ENCODE peak calls at places on chromosome 9, in ten cellular contexts. One of them, this sample, is unnamed.

GRCh38 chr9:92504881-92505280 is 22.6 kb upstream of the ASPN start:
- DNase-seq in foreskin fibroblast: peak; percentile 36
- DNase-seq in astrocyte of the hippocampus: peak; percentile 56
- DNase-seq in globus pallidus: no peak
- DNase-seq in H54: no peak
- DNase-seq in AG08395: no peak
- DNase-seq in LHCN-M2: peak; percentile 18
- DNase-seq in posterior cingulate gyrus: no peak
- DNase-seq in left colon: no peak
- DNase-seq in T47D: no peak
- DNase-seq in this sample: no peak

GRCh38 chr9:3908731-3909130 is 382.9 kb upstream of the RFX3 start:
- DNase-seq in foreskin fibroblast: peak; percentile 52
- DNase-seq in astrocyte of the hippocampus: no peak
- DNase-seq in globus pallidus: peak; percentile 22
- DNase-seq in H54: no peak
- DNase-seq in AG08395: no peak
- DNase-seq in LHCN-M2: no peak
- DNase-seq in posterior cingulate gyrus: no peak
- DNase-seq in left colon: no peak
- DNase-seq in T47D: no peak
- DNase-seq in this sample: no peak

GRCh38 chr9:109817146-109817845 is 37.3 kb downstream of the PALM2AKAP2 start:
- DNase-seq in foreskin fibroblast: peak; percentile 81
- DNase-seq in astrocyte of the hippocampus: peak; percentile 85
- DNase-seq in globus pallidus: peak; percentile 51
- DNase-seq in H54: peak; percentile 61
- DNase-seq in AG08395: peak; percentile 55
- DNase-seq in LHCN-M2: peak; percentile 60
- DNase-seq in posterior cingulate gyrus: no peak
- DNase-seq in left colon: no peak
- DNase-seq in T47D: no peak
- DNase-seq in this sample: no peak

GRCh38 chr9:71285191-71285656 is 163.8 kb upstream of the TRPM3 start:
- DNase-seq in foreskin fibroblast: peak; percentile 79
- DNase-seq in astrocyte of the hippocampus: peak; percentile 82
- DNase-seq in globus pallidus: peak; percentile 74
- DNase-seq in H54: peak; percentile 14
- DNase-seq in AG08395: peak; percentile 48
- DNase-seq in LHCN-M2: peak; percentile 53
- DNase-seq in posterior cingulate gyrus: peak; percentile 43
- DNase-seq in left colon: no peak
- DNase-seq in T47D: peak; percentile 74
- DNase-seq in this sample: no peak

GRCh38 chr9:113343732-113344231 is 3.7 kb upstream of the WDR31 start:
- DNase-seq in foreskin fibroblast: peak; percentile 67
- DNase-seq in astrocyte of the hippocampus: peak; percentile 73
- DNase-seq in globus pallidus: peak; percentile 95
- DNase-seq in H54: no peak
- DNase-seq in AG08395: peak; percentile 11
- DNase-seq in LHCN-M2: peak; percentile 54
- DNase-seq in posterior cingulate gyrus: peak; percentile 82
- DNase-seq in left colon: peak; percentile 93
- DNase-seq in T47D: peak; percentile 70
- DNase-seq in this sample: no peak

GRCh38 chr9:122234022-122234748 is 5.4 kb upstream of the LHX6 start:
- DNase-seq in foreskin fibroblast: no peak
- DNase-seq in astrocyte of the hippocampus: no peak
- DNase-seq in globus pallidus: no peak
- DNase-seq in H54: no peak
- DNase-seq in AG08395: no peak
- DNase-seq in LHCN-M2: no peak
- DNase-seq in posterior cingulate gyrus: no peak
- DNase-seq in left colon: no peak
- DNase-seq in T47D: no peak
- DNase-seq in this sample: no peak

GRCh38 chr9:36728651-36729520 is 156.2 kb downstream of the MELK start:
- DNase-seq in foreskin fibroblast: peak; percentile 76
- DNase-seq in astrocyte of the hippocampus: peak; percentile 89
- DNase-seq in globus pallidus: peak; percentile 20
- DNase-seq in H54: peak; percentile 26
- DNase-seq in AG08395: peak; percentile 61
- DNase-seq in LHCN-M2: peak; percentile 63
- DNase-seq in posterior cingulate gyrus: peak; percentile 65
- DNase-seq in left colon: peak; percentile 48
- DNase-seq in T47D: peak; percentile 69
- DNase-seq in this sample: peak; percentile 52

GRCh38 chr9:6433405-6433804 is 20.4 kb downstream of the UHRF2 start:
- DNase-seq in foreskin fibroblast: peak; percentile 57
- DNase-seq in astrocyte of the hippocampus: peak; percentile 29
- DNase-seq in globus pallidus: no peak
- DNase-seq in H54: no peak
- DNase-seq in AG08395: no peak
- DNase-seq in LHCN-M2: no peak
- DNase-seq in posterior cingulate gyrus: no peak
- DNase-seq in left colon: no peak
- DNase-seq in T47D: no peak
- DNase-seq in this sample: no peak

GRCh38 chr9:18122156-18122555 is 351.8 kb upstream of the ADAMTSL1 start:
- DNase-seq in foreskin fibroblast: peak; percentile 6
- DNase-seq in astrocyte of the hippocampus: no peak
- DNase-seq in globus pallidus: no peak
- DNase-seq in H54: no peak
- DNase-seq in AG08395: no peak
- DNase-seq in LHCN-M2: peak; percentile 81
- DNase-seq in posterior cingulate gyrus: no peak
- DNase-seq in left colon: no peak
- DNase-seq in T47D: no peak
- DNase-seq in this sample: no peak

GRCh38 chr9:69971643-69972449 is 71.8 kb upstream of the MAMDC2 start:
- DNase-seq in foreskin fibroblast: peak; percentile 87
- DNase-seq in astrocyte of the hippocampus: peak; percentile 86
- DNase-seq in globus pallidus: peak; percentile 42
- DNase-seq in H54: peak; percentile 50
- DNase-seq in AG08395: peak; percentile 73
- DNase-seq in LHCN-M2: peak; percentile 70
- DNase-seq in posterior cingulate gyrus: peak; percentile 70
- DNase-seq in left colon: peak; percentile 46
- DNase-seq in T47D: peak; percentile 58
- DNase-seq in this sample: no peak

GRCh38 chr9:77598510-77598909 is 49.6 kb downstream of the GNA14 start:
- DNase-seq in foreskin fibroblast: peak; percentile 63
- DNase-seq in astrocyte of the hippocampus: peak; percentile 49
- DNase-seq in globus pallidus: peak; percentile 42
- DNase-seq in H54: no peak
- DNase-seq in AG08395: peak; percentile 15
- DNase-seq in LHCN-M2: peak; percentile 90
- DNase-seq in posterior cingulate gyrus: no peak
- DNase-seq in left colon: no peak
- DNase-seq in T47D: no peak
- DNase-seq in this sample: no peak

GRCh38 chr9:14677396-14677795 is 15.8 kb downstream of the ZDHHC21 start:
- DNase-seq in foreskin fibroblast: no peak
- DNase-seq in astrocyte of the hippocampus: no peak
- DNase-seq in globus pallidus: no peak
- DNase-seq in H54: no peak
- DNase-seq in AG08395: no peak
- DNase-seq in LHCN-M2: no peak
- DNase-seq in posterior cingulate gyrus: no peak
- DNase-seq in left colon: no peak
- DNase-seq in T47D: peak; percentile 13
- DNase-seq in this sample: no peak

GRCh38 chr9:115972362-115972761 is 181.2 kb upstream of the PAPPA start:
- DNase-seq in foreskin fibroblast: peak; percentile 44
- DNase-seq in astrocyte of the hippocampus: no peak
- DNase-seq in globus pallidus: no peak
- DNase-seq in H54: no peak
- DNase-seq in AG08395: no peak
- DNase-seq in LHCN-M2: no peak
- DNase-seq in posterior cingulate gyrus: no peak
- DNase-seq in left colon: no peak
- DNase-seq in T47D: no peak
- DNase-seq in this sample: no peak

GRCh38 chr9:131516274-131516565 is 13.5 kb downstream of the POMT1 start:
- DNase-seq in foreskin fibroblast: no peak
- DNase-seq in astrocyte of the hippocampus: no peak
- DNase-seq in globus pallidus: no peak
- DNase-seq in H54: no peak
- DNase-seq in AG08395: no peak
- DNase-seq in LHCN-M2: no peak
- DNase-seq in posterior cingulate gyrus: no peak
- DNase-seq in left colon: no peak
- DNase-seq in T47D: no peak
- DNase-seq in this sample: no peak

GRCh38 chr9:124231095-124231743 is 26.5 kb upstream of the NEK6 start:
- DNase-seq in foreskin fibroblast: no peak
- DNase-seq in astrocyte of the hippocampus: no peak
- DNase-seq in globus pallidus: no peak
- DNase-seq in H54: no peak
- DNase-seq in AG08395: no peak
- DNase-seq in LHCN-M2: no peak
- DNase-seq in posterior cingulate gyrus: no peak
- DNase-seq in left colon: no peak
- DNase-seq in T47D: no peak
- DNase-seq in this sample: no peak

GRCh38 chr9:34203275-34204010 is 24.6 kb downstream of the UBAP1 start:
- DNase-seq in foreskin fibroblast: peak; percentile 27
- DNase-seq in astrocyte of the hippocampus: no peak
- DNase-seq in globus pallidus: peak; percentile 49
- DNase-seq in H54: no peak
- DNase-seq in AG08395: no peak
- DNase-seq in LHCN-M2: no peak
- DNase-seq in posterior cingulate gyrus: peak; percentile 20
- DNase-seq in left colon: no peak
- DNase-seq in T47D: no peak
- DNase-seq in this sample: no peak

GRCh38 chr9:98917691-98918487 is 25.8 kb upstream of the COL15A1 start:
- DNase-seq in foreskin fibroblast: peak; percentile 34
- DNase-seq in astrocyte of the hippocampus: no peak
- DNase-seq in globus pallidus: no peak
- DNase-seq in H54: no peak
- DNase-seq in AG08395: no peak
- DNase-seq in LHCN-M2: no peak
- DNase-seq in posterior cingulate gyrus: no peak
- DNase-seq in left colon: no peak
- DNase-seq in T47D: no peak
- DNase-seq in this sample: no peak

GRCh38 chr9:77912895-77913693 is 118.5 kb downstream of the GNAQ start:
- DNase-seq in foreskin fibroblast: no peak
- DNase-seq in astrocyte of the hippocampus: peak; percentile 29
- DNase-seq in globus pallidus: no peak
- DNase-seq in H54: no peak
- DNase-seq in AG08395: no peak
- DNase-seq in LHCN-M2: no peak
- DNase-seq in posterior cingulate gyrus: no peak
- DNase-seq in left colon: no peak
- DNase-seq in T47D: peak; percentile 13
- DNase-seq in this sample: no peak

GRCh38 chr9:14780251-14780650 is 57.7 kb upstream of the CER1 start:
- DNase-seq in foreskin fibroblast: no peak
- DNase-seq in astrocyte of the hippocampus: no peak
- DNase-seq in globus pallidus: no peak
- DNase-seq in H54: no peak
- DNase-seq in AG08395: no peak
- DNase-seq in LHCN-M2: peak; percentile 64
- DNase-seq in posterior cingulate gyrus: no peak
- DNase-seq in left colon: no peak
- DNase-seq in T47D: no peak
- DNase-seq in this sample: no peak

GRCh38 chr9:133505186-133505830 is 19.5 kb downstream of the MYMK start:
- DNase-seq in foreskin fibroblast: no peak
- DNase-seq in astrocyte of the hippocampus: peak; percentile 29
- DNase-seq in globus pallidus: no peak
- DNase-seq in H54: no peak
- DNase-seq in AG08395: peak; percentile 34
- DNase-seq in LHCN-M2: peak; percentile 35
- DNase-seq in posterior cingulate gyrus: no peak
- DNase-seq in left colon: no peak
- DNase-seq in T47D: no peak
- DNase-seq in this sample: no peak

GRCh38 chr9:445033-445432 is 230.4 kb downstream of the DOCK8 start:
- DNase-seq in foreskin fibroblast: peak; percentile 4
- DNase-seq in astrocyte of the hippocampus: peak; percentile 78
- DNase-seq in globus pallidus: no peak
- DNase-seq in H54: no peak
- DNase-seq in AG08395: no peak
- DNase-seq in LHCN-M2: no peak
- DNase-seq in posterior cingulate gyrus: no peak
- DNase-seq in left colon: no peak
- DNase-seq in T47D: no peak
- DNase-seq in this sample: no peak

GRCh38 chr9:133876144-133876543 is 116.0 kb downstream of the VAV2 start:
- DNase-seq in foreskin fibroblast: no peak
- DNase-seq in astrocyte of the hippocampus: no peak
- DNase-seq in globus pallidus: no peak
- DNase-seq in H54: no peak
- DNase-seq in AG08395: no peak
- DNase-seq in LHCN-M2: no peak
- DNase-seq in posterior cingulate gyrus: no peak
- DNase-seq in left colon: no peak
- DNase-seq in T47D: no peak
- DNase-seq in this sample: no peak

GRCh38 chr9:91071185-91071990 is 269.8 kb downstream of the SYK start:
- DNase-seq in foreskin fibroblast: peak; percentile 95
- DNase-seq in astrocyte of the hippocampus: peak; percentile 65
- DNase-seq in globus pallidus: no peak
- DNase-seq in H54: peak; percentile 83
- DNase-seq in AG08395: peak; percentile 86
- DNase-seq in LHCN-M2: peak; percentile 84
- DNase-seq in posterior cingulate gyrus: no peak
- DNase-seq in left colon: no peak
- DNase-seq in T47D: no peak
- DNase-seq in this sample: peak; percentile 47

GRCh38 chr9:84315278-84315877 is 25.2 kb downstream of the SLC28A3 start:
- DNase-seq in foreskin fibroblast: peak; percentile 86
- DNase-seq in astrocyte of the hippocampus: peak; percentile 84
- DNase-seq in globus pallidus: peak; percentile 38
- DNase-seq in H54: peak; percentile 53
- DNase-seq in AG08395: peak; percentile 65
- DNase-seq in LHCN-M2: peak; percentile 51
- DNase-seq in posterior cingulate gyrus: peak; percentile 49
- DNase-seq in left colon: peak; percentile 33
- DNase-seq in T47D: peak; percentile 72
- DNase-seq in this sample: no peak

GRCh38 chr9:8800196-8800595 is 1000.6 kb upstream of the DMAC1 start:
- DNase-seq in foreskin fibroblast: no peak
- DNase-seq in astrocyte of the hippocampus: no peak
- DNase-seq in globus pallidus: no peak
- DNase-seq in H54: no peak
- DNase-seq in AG08395: no peak
- DNase-seq in LHCN-M2: no peak
- DNase-seq in posterior cingulate gyrus: no peak
- DNase-seq in left colon: no peak
- DNase-seq in T47D: no peak
- DNase-seq in this sample: no peak

GRCh38 chr9:135479469-135480052 is at the start of gene PPP1R26:
- DNase-seq in foreskin fibroblast: peak; percentile 42
- DNase-seq in astrocyte of the hippocampus: peak; percentile 52
- DNase-seq in globus pallidus: no peak
- DNase-seq in H54: peak; percentile 60
- DNase-seq in AG08395: no peak
- DNase-seq in LHCN-M2: no peak
- DNase-seq in posterior cingulate gyrus: peak; percentile 43
- DNase-seq in left colon: no peak
- DNase-seq in T47D: peak; percentile 47
- DNase-seq in this sample: peak; percentile 65

GRCh38 chr9:97647996-97648395 is 14.4 kb downstream of the NCBP1 start:
- DNase-seq in foreskin fibroblast: no peak
- DNase-seq in astrocyte of the hippocampus: no peak
- DNase-seq in globus pallidus: no peak
- DNase-seq in H54: no peak
- DNase-seq in AG08395: no peak
- DNase-seq in LHCN-M2: no peak
- DNase-seq in posterior cingulate gyrus: no peak
- DNase-seq in left colon: no peak
- DNase-seq in T47D: no peak
- DNase-seq in this sample: no peak

GRCh38 chr9:29456940-29457339 is 1883.7 kb upstream of the C9orf72 start:
- DNase-seq in foreskin fibroblast: peak; percentile 3
- DNase-seq in astrocyte of the hippocampus: peak; percentile 3
- DNase-seq in globus pallidus: no peak
- DNase-seq in H54: peak; percentile 7
- DNase-seq in AG08395: no peak
- DNase-seq in LHCN-M2: peak; percentile 85
- DNase-seq in posterior cingulate gyrus: no peak
- DNase-seq in left colon: no peak
- DNase-seq in T47D: no peak
- DNase-seq in this sample: no peak